ENCODE peak calls at places on chromosomes 16 and 17, in nine cellular contexts. M is GM23248, W is neural progenitor cell, A is PC-3, E is SK-N-SH, S is HCT116, I is GM23338, R is OCI-LY7, U is hepatocyte. X is an unnamed sample. For H3K4me1, the result is how much of the 10 kb centered on the place peaks cover.

GRCh38 chr17:49496183-49496865 is 1.2 kb downstream of the NGFR start:
- DNase-seq in E (peak), U (peak), W (peak), A (peak), M (peak), S (no peak), I (peak), R (peak), X (peak)

GRCh38 chr17:77020973-77021372 is 119.8 kb upstream of the SEC14L1 start:
- DNase-seq in I (no peak), W (no peak), E (no peak), A (no peak), R (no peak), S (no peak), U (no peak), M (no peak), X (no peak)

GRCh38 chr17:31289790-31290189 is 7.2 kb downstream of the OMG start:
- DNase-seq in S (no peak), A (peak), R (no peak), I (no peak), M (peak), E (no peak), U (no peak), W (no peak), X (no peak)

GRCh38 chr16:66894948-66895696 is 14.8 kb downstream of the PDP2 start:
- DNase-seq in W (peak), E (peak), A (peak), I (peak), R (peak), U (peak), S (peak), M (peak), X (peak)

GRCh38 chr17:80761421-80761871 is 216.8 kb downstream of the RPTOR start:
- DNase-seq in S (peak), E (no peak), W (no peak), I (no peak), A (peak), R (no peak), M (peak), U (peak), X (no peak)

GRCh38 chr17:68599873-68600122 is 1.4 kb downstream of the FAM20A start:
- DNase-seq in R (no peak), M (no peak), A (no peak), I (no peak), S (no peak), W (no peak), E (no peak), U (no peak), X (no peak)

GRCh38 chr16:28623172-28623711 is 13.4 kb upstream of the SULT1A1 start:
- DNase-seq in A (peak), R (peak), S (peak), E (no peak), W (no peak), U (no peak), I (peak), M (peak), X (peak)

GRCh38 chr16:49838361-49838638 is 17.6 kb downstream of the ZNF423 start:
- DNase-seq in R (no peak), E (no peak), A (no peak), W (no peak), S (no peak), M (no peak), U (no peak), I (peak), X (no peak)

GRCh38 chr17:81481011-81481799 is 31.4 kb downstream of the ACTG1 start:
- DNase-seq in R (no peak), I (peak), S (no peak), A (no peak), E (peak), M (peak), U (peak), W (peak), X (no peak)

GRCh38 chr17:49621420-49621819 is 45.7 kb downstream of the NXPH3 start:
- DNase-seq in W (no peak), I (no peak), U (no peak), R (no peak), S (no peak), A (no peak), E (no peak), M (no peak), X (no peak)

GRCh38 chr17:17468217-17469010 is 8.4 kb upstream of the MED9 start:
- DNase-seq in R (no peak), U (no peak), A (no peak), W (no peak), M (no peak), I (no peak), S (no peak), E (no peak), X (no peak)

GRCh38 chr17:62998665-62999393 is 32.8 kb downstream of the TANC2 start:
- DNase-seq in U (no peak), A (peak), W (no peak), I (no peak), R (no peak), E (no peak), S (no peak), M (no peak), X (no peak)

GRCh38 chr16:10120953-10121352 is 61.3 kb downstream of the GRIN2A start:
- DNase-seq in A (peak), R (no peak), I (no peak), W (no peak), M (no peak), E (no peak), S (no peak), U (no peak), X (no peak)

GRCh38 chr17:28267720-28268609 is 51.0 kb upstream of the TMEM97 start:
- DNase-seq in M (no peak), E (no peak), U (no peak), W (no peak), S (no peak), I (peak), A (no peak), R (no peak), X (no peak)

GRCh38 chr17:9729034-9729650 is 62.2 kb downstream of the DHRS7C start:
- DNase-seq in W (peak), I (peak), M (peak), R (peak), S (peak), A (peak), E (peak), U (peak), X (peak)

GRCh38 chr17:10309003-10309974 is 63.5 kb downstream of the MYH13 start:
- DNase-seq in M (no peak), U (no peak), E (no peak), W (no peak), I (no peak), S (no peak), A (no peak), R (no peak), X (no peak)

GRCh38 chr17:81401727-81402529 is 6.7 kb downstream of the BAHCC1 start:
- DNase-seq in W (peak), S (no peak), U (no peak), R (peak), I (peak), E (peak), M (no peak), A (peak), X (no peak)

GRCh38 chr17:30312218-30312617 is 20.5 kb upstream of the BLMH start:
- DNase-seq in U (no peak), S (no peak), W (no peak), A (peak), M (no peak), R (no peak), E (no peak), I (no peak), X (no peak)

GRCh38 chr16:2512920-2513404 is 790 bp upstream of the ATP6V0C start:
- DNase-seq in M (no peak), A (no peak), S (no peak), R (peak), I (peak), U (no peak), W (peak), E (peak), X (peak)

GRCh38 chr17:80871341-80871740 is 120.3 kb upstream of the CHMP6 start:
- DNase-seq in U (no peak), E (no peak), I (no peak), W (no peak), M (no peak), R (no peak), S (no peak), A (no peak), X (peak)

GRCh38 chr16:69566437-69567030 is 768 bp downstream of the NFAT5 start:
- DNase-seq in I (peak), M (peak), A (peak), S (no peak), W (peak), R (peak), E (peak), U (peak), X (peak)

GRCh38 chr17:59423137-59423703 is 91.8 kb downstream of the YPEL2 start:
- DNase-seq in U (peak), I (no peak), M (peak), S (peak), A (peak), E (no peak), R (no peak), W (no peak), X (no peak)

GRCh38 chr16:48535831-48536599 is 74.0 kb downstream of the N4BP1 start:
- DNase-seq in W (peak), A (no peak), I (peak), U (peak), S (no peak), E (no peak), R (no peak), M (peak), X (peak)

GRCh38 chr17:68255151-68255550 is 7.3 kb downstream of the AMZ2 start:
- DNase-seq in U (no peak), M (no peak), S (no peak), W (no peak), E (no peak), I (no peak), R (no peak), A (no peak), X (no peak)

GRCh38 chr16:89764711-89765201 is 43.4 kb downstream of the ZNF276 start:
- DNase-seq in U (no peak), S (no peak), E (no peak), M (no peak), A (no peak), I (no peak), R (peak), W (no peak), X (peak)

GRCh38 chr17:81020443-81020766 is 14.5 kb upstream of the BAIAP2 start:
- DNase-seq in R (no peak), A (no peak), I (no peak), M (no peak), E (no peak), U (no peak), S (no peak), W (no peak), X (no peak)

GRCh38 chr17:75019710-75020109 is 7.2 kb downstream of the MRPL58 start:
- DNase-seq in W (no peak), S (no peak), R (no peak), A (no peak), E (no peak), U (no peak), I (no peak), M (no peak), X (no peak)

GRCh38 chr16:65318138-65318537 is 196.3 kb upstream of the CDH11 start:
- DNase-seq in E (peak), I (peak), A (no peak), W (peak), M (no peak), U (no peak), S (no peak), R (no peak), X (no peak)

GRCh38 chr17:36094746-36095145 is 4.8 kb upstream of the CCL3 start:
- DNase-seq in E (no peak), W (no peak), M (no peak), I (no peak), S (no peak), R (no peak), U (no peak), A (no peak), X (no peak)

GRCh38 chr16:23840310-23840709 is 4.5 kb downstream of the PRKCB start:
- DNase-seq in M (no peak), E (no peak), S (no peak), U (no peak), W (no peak), R (no peak), I (no peak), A (no peak), X (no peak)

GRCh38 chr16:23836404-23837291 is 865 bp downstream of the PRKCB start:
- DNase-seq in R (peak), S (no peak), I (peak), E (peak), M (no peak), W (peak), U (peak), A (no peak), X (no peak)

GRCh38 chr16:23837553-23838308 is 1.9 kb downstream of the PRKCB start:
- DNase-seq in E (no peak), S (no peak), I (peak), U (no peak), W (peak), R (peak), A (no peak), M (no peak), X (no peak)

GRCh38 chr16:23836078-23836403 is 258 bp downstream of the PRKCB start:
- DNase-seq in E (no peak), U (no peak), W (no peak), R (no peak), A (no peak), S (no peak), M (no peak), I (no peak), X (no peak)

GRCh38 chr16:23838485-23839142 is 2.8 kb downstream of the PRKCB start:
- DNase-seq in W (no peak), U (no peak), M (no peak), R (no peak), S (no peak), E (no peak), I (no peak), A (no peak), X (no peak)
- H3K4me1 ChIP-seq in W (under half), U (under half), M (under half), R (half or more), S (under half), E (under half), I (under half), A (under half), X (under half)

GRCh38 chr16:3881499-3881995 is 1.0 kb upstream of the CREBBP start:
- DNase-seq in I (peak), R (no peak), W (no peak), U (peak), S (no peak), A (no peak), E (no peak), M (no peak), X (no peak)
- TF ChIP-seq EZH2phosphoT487 in I (no peak), R (no peak), W (no peak), U (no peak), S (no peak), A (no peak), E (no peak), M (no peak), X (no peak)

GRCh38 chr17:46925185-46925858 is 2.4 kb downstream of the GOSR2 start:
- DNase-seq in M (peak), R (no peak), I (no peak), U (no peak), E (no peak), W (no peak), S (no peak), A (no peak), X (no peak)
- H3K4me1 ChIP-seq in M (under half), R (under half), I (under half), U (under half), E (under half), W (under half), S (under half), A (under half), X (under half)

GRCh38 chr16:19691161-19691850 is 26.7 kb downstream of the KNOP1 start:
- DNase-seq in M (peak), S (no peak), U (no peak), W (no peak), R (no peak), A (peak), I (no peak), E (no peak), X (no peak)

GRCh38 chr16:19688396-19689024 is 29.5 kb downstream of the KNOP1 start:
- DNase-seq in A (no peak), R (no peak), M (no peak), S (no peak), I (no peak), W (no peak), U (no peak), E (no peak), X (no peak)

GRCh38 chr16:19690196-19690595 is 27.8 kb downstream of the KNOP1 start:
- DNase-seq in I (no peak), W (no peak), A (no peak), M (no peak), U (no peak), E (no peak), S (no peak), R (no peak), X (no peak)

GRCh38 chr16:19687279-19687678 is 30.7 kb downstream of the KNOP1 start:
- DNase-seq in U (no peak), R (no peak), S (no peak), M (no peak), A (no peak), E (no peak), I (no peak), W (peak), X (no peak)

GRCh38 chr16:19689342-19689741 is 28.7 kb downstream of the KNOP1 start:
- DNase-seq in W (no peak), M (no peak), I (no peak), A (no peak), R (no peak), S (no peak), E (no peak), U (no peak), X (no peak)
- TF ChIP-seq EZH2phosphoT487 in W (no peak), M (no peak), I (no peak), A (no peak), R (no peak), S (no peak), E (no peak), U (no peak), X (no peak)

GRCh38 chr16:56941092-56941491 is 9.2 kb downstream of the HERPUD1 start:
- DNase-seq in E (no peak), A (no peak), U (no peak), M (no peak), R (no peak), I (no peak), W (no peak), S (no peak), X (no peak)
- H3K4me1 ChIP-seq in E (under half), A (under half), U (under half), M (under half), R (half or more), I (under half), W (under half), S (under half), X (half or more)

GRCh38 chr16:55842369-55843104 is 9.6 kb upstream of the CES1 start:
- DNase-seq in I (peak), U (peak), S (peak), W (peak), A (peak), R (peak), E (peak), M (peak), X (peak)

GRCh38 chr16:55846598-55847346 is 13.9 kb upstream of the CES1 start:
- DNase-seq in I (no peak), E (no peak), A (no peak), R (no peak), W (no peak), U (no peak), S (no peak), M (no peak), X (no peak)

DNA sequence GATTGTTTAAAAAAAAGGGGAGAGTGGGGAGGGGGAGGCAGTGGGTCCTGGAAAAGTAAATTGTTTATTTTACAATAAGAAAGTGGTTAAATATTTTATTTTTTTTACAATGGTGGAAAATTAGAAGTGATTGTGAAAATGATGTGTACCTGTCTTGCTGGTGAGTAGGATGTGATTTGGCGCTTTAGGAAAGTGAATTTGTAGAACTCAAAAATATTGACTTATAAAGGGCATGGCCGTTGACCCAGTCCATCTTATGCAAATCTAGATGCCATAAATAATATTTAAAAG is 10.2 kb upstream of the CES1 start:
- DNase-seq in S (no peak), I (no peak), A (no peak), E (no peak), W (no peak), M (no peak), R (no peak), U (no peak), X (no peak)
- TF ChIP-seq EZH2phosphoT487 in S (no peak), I (no peak), A (no peak), E (no peak), W (no peak), M (no peak), R (no peak), U (no peak), X (no peak)

DNA sequence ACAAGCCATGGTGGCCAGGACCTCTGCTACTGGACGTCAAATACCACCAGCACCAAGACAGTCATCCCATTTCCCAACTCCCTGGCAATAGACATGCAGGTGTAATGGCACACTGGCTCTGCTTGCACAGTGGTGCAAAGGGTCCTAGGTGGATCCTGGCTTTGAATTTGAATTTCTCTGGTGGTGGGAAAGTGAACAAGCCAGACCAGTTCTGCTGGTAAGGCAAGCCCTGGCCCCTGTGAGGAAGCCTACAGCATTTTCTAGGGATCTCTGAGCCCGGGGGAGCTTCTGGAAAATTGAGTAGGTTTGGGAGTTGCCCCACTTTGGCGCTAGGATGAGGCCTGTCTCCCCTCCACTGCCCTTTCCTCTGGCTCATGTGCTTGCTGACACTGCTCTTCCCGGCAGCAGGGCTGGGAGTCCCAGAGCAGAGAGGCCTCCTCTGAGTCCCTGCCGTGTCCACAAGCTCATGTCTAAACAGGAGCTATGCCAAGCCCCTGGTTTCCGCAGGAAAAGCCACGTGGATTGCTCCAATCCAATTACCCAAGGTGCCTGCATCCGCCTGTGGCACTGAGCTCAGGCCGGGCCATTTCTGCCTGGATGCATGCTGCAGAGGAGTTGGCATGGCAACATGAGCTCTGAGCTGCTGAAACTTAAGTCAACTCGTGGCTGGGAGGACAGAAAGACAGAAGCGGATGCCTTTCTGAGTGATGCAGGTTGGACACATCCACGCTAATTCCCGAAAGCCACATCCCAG is 67.0 kb downstream of the PRMT7 start:
- DNase-seq in E (peak), R (no peak), I (no peak), A (no peak), W (peak), S (no peak), U (no peak), M (no peak), X (no peak)
- H3K4me1 ChIP-seq in E (under half), R (under half), I (under half), A (under half), W (under half), S (under half), U (under half), M (under half), X (under half)

GRCh38 chr17:47950448-47950847 is 7.2 kb downstream of the PRR15L start:
- DNase-seq in I (no peak), E (no peak), M (no peak), W (no peak), U (peak), R (no peak), S (no peak), A (peak), X (no peak)

GRCh38 chr17:47952181-47953021 is 5.3 kb downstream of the PRR15L start:
- DNase-seq in S (no peak), R (no peak), I (no peak), M (no peak), W (no peak), U (peak), E (no peak), A (no peak), X (no peak)

GRCh38 chr17:47949197-47949759 is 7.9 kb downstream of the PNPO start:
- DNase-seq in S (peak), R (peak), I (peak), U (peak), M (peak), A (peak), W (peak), E (peak), X (peak)

GRCh38 chr17:47948706-47949196 is 7.4 kb downstream of the PNPO start:
- DNase-seq in I (no peak), M (peak), U (peak), E (no peak), R (no peak), S (no peak), A (peak), W (no peak), X (no peak)

DNA sequence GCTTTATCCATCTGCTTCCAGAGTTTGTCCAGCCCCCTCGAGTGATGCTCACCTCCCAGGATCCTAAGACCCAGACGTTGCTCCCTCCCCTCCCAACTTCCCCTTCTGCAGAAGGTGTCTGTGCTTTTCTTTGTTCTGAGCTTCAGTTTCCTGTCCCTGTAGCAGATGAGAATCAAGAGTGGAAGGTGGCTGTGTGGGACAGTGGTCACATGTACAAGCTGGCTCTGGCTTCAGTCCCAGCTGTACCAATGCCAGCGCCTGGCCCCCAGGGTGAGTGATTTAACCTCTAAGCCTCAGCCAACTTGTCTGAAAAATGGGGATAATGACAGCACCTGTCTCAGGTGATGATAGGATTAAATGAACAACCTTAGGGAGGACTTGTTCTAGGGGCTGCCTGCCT is 7.7 kb downstream of the PRR15L start:
- DNase-seq in U (peak), S (no peak), E (no peak), A (peak), I (peak), W (no peak), M (no peak), R (peak), X (peak)
- TF ChIP-seq EZH2phosphoT487 in U (no peak), S (no peak), E (no peak), A (no peak), I (no peak), W (no peak), M (no peak), R (no peak), X (no peak)